ENCODE peak calls at places on chromosomes 11 and 22, in seven cellular contexts. V is naive thymus-derived CD4-positive, alpha-beta T cell; O is left cardiac atrium; M is SK-N-SH treated with all-trans-retinoic acid at 6 μM for 48 hours; J is pancreas; H is Right ventricle myocardium superior; N is Right ventricle myocardium inferior. B is an unnamed sample.

GRCh38 chr11:118232659-118233058 is 7.8 kb upstream of the JAML start:
- ATAC-seq in N (no peak), H (no peak), J (no peak), V (no peak), O (no peak), M (no peak), B (peak; percentile 89)

GRCh38 chr11:63880031-63880841 is 36.7 kb downstream of the RCOR2 start:
- ATAC-seq in N (no peak), H (no peak), M (peak; percentile 68), O (no peak), V (no peak), J (no peak), B (no peak)

GRCh38 chr11:128424271-128424709 is 163.1 kb downstream of the ETS1 start:
- ATAC-seq in J (no peak), M (peak; percentile 9), H (peak; percentile 77), V (no peak), O (peak; percentile 70), N (peak; percentile 88), B (no peak)

GRCh38 chr11:32290783-32291182 is 144.6 kb downstream of the WT1 start:
- ATAC-seq in J (no peak), O (no peak), V (no peak), H (no peak), M (no peak), N (no peak), B (no peak)

GRCh38 chr11:69841859-69842698 is 22.9 kb upstream of the FGF3 start:
- ATAC-seq in V (no peak), J (no peak), O (no peak), M (no peak), H (no peak), N (no peak), B (no peak)

GRCh38 chr11:75505966-75506692 is 19.6 kb downstream of the GDPD5 start:
- ATAC-seq in M (no peak), H (peak; percentile 88), J (no peak), N (peak; percentile 89), V (no peak), O (peak; percentile 34), B (no peak)

GRCh38 chr22:46934746-46935491 is 172.5 kb downstream of the TBC1D22A start:
- ATAC-seq in H (no peak), V (peak; percentile 49), O (peak; percentile 35), J (peak; percentile 75), N (peak; percentile 29), M (peak; percentile 92), B (peak; percentile 99)

GRCh38 chr11:124769804-124770774 is 8.0 kb upstream of the ESAM start:
- ATAC-seq in M (peak; percentile 52), O (no peak), N (no peak), H (no peak), J (no peak), V (no peak), B (no peak)

GRCh38 chr22:41917906-41918791 is 3.3 kb upstream of the SHISA8 start:
- ATAC-seq in M (peak; percentile 54), J (no peak), H (peak; percentile 16), O (no peak), V (no peak), N (peak; percentile 8), B (no peak)

GRCh38 chr11:73383249-73384126 is 7.3 kb downstream of the RELT start:
- ATAC-seq in J (no peak), M (peak; percentile 18), H (no peak), N (no peak), V (no peak), O (no peak), B (no peak)

GRCh38 chr11:2431395-2431794 is 12.9 kb downstream of the TRPM5 start:
- ATAC-seq in O (no peak), H (no peak), V (no peak), M (no peak), J (no peak), N (no peak), B (no peak)

GRCh38 chr11:128565881-128566280 is 21.5 kb downstream of the ETS1 start:
- ATAC-seq in J (peak; percentile 79), N (no peak), M (no peak), O (no peak), H (no peak), V (peak; percentile 72), B (no peak)